ENCODE peak calls at places on chromosomes 3 and 15, in nine cellular contexts. G, R, D, I, F, B, M, C and E are unnamed samples.

GRCh38 chr3:184344579-184345350 is 7.4 kb downstream of the FAM131A start:
- DNase-seq in G (no peak), R (no peak), D (no peak), I (no peak), F (no peak), B (no peak), M (no peak), C (no peak), E (no peak)

GRCh38 chr3:195260286-195260905 is 10.6 kb downstream of the XXYLT1 start:
- DNase-seq in G (peak), R (no peak), D (no peak), I (peak), F (no peak), B (peak), M (no peak), C (no peak), E (no peak)

GRCh38 chr3:187017511-187018230 is 87.3 kb downstream of the ST6GAL1 start:
- DNase-seq in G (no peak), R (no peak), D (peak), I (no peak), F (no peak), B (no peak), M (no peak), C (no peak), E (no peak)

GRCh38 chr3:194869482-194870169 is 183.9 kb downstream of the FAM43A start:
- DNase-seq in G (no peak), R (peak), D (no peak), I (no peak), F (peak), B (no peak), M (no peak), C (no peak), E (no peak)

GRCh38 chr3:164832216-164832615 is 246.1 kb downstream of the SI start:
- DNase-seq in G (no peak), R (no peak), D (no peak), I (no peak), F (peak), B (no peak), M (no peak), C (no peak), E (no peak)

GRCh38 chr3:138043266-138044029 is 33.5 kb downstream of the CLDN18 start:
- DNase-seq in G (no peak), R (peak), D (no peak), I (no peak), F (no peak), B (no peak), M (no peak), C (no peak), E (no peak)

GRCh38 chr3:128681277-128681829 is 30.7 kb upstream of the RPN1 start:
- DNase-seq in G (no peak), R (no peak), D (no peak), I (no peak), F (no peak), B (no peak), M (no peak), C (no peak), E (no peak)

GRCh38 chr3:12957824-12958792 is 115.1 kb downstream of the IQSEC1 start:
- DNase-seq in G (no peak), R (no peak), D (no peak), I (no peak), F (no peak), B (no peak), M (no peak), C (no peak), E (no peak)

GRCh38 chr3:129383292-129383860 is 45.1 kb downstream of the EFCAB12 start:
- DNase-seq in G (peak), R (peak), D (no peak), I (peak), F (peak), B (peak), M (peak), C (peak), E (peak)

GRCh38 chr3:69143605-69144004 is 21.2 kb upstream of the LMOD3 start:
- DNase-seq in G (no peak), R (peak), D (no peak), I (no peak), F (peak), B (no peak), M (peak), C (no peak), E (no peak)

GRCh38 chr15:57327985-57328471 is 48.3 kb upstream of the CGNL1 start:
- DNase-seq in G (no peak), R (peak), D (no peak), I (no peak), F (no peak), B (no peak), M (no peak), C (no peak), E (peak)

GRCh38 chr3:37741644-37742043 is 120.0 kb upstream of the CTDSPL start:
- DNase-seq in G (peak), R (no peak), D (peak), I (no peak), F (peak), B (no peak), M (peak), C (no peak), E (peak)

GRCh38 chr15:52509500-52510244 is 19.0 kb downstream of the MYO5A start:
- DNase-seq in G (no peak), R (no peak), D (no peak), I (no peak), F (no peak), B (no peak), M (no peak), C (no peak), E (no peak)

GRCh38 chr15:40006646-40007045 is 32.3 kb downstream of the SRP14 start:
- DNase-seq in G (no peak), R (peak), D (no peak), I (no peak), F (no peak), B (no peak), M (no peak), C (no peak), E (no peak)

GRCh38 chr3:14832975-14833722 is 14.4 kb downstream of the FGD5 start:
- DNase-seq in G (no peak), R (no peak), D (peak), I (no peak), F (no peak), B (no peak), M (no peak), C (no peak), E (no peak)

GRCh38 chr3:57283366-57283765 is 9.1 kb downstream of the ASB14 start:
- DNase-seq in G (no peak), R (peak), D (no peak), I (no peak), F (no peak), B (no peak), M (no peak), C (no peak), E (no peak)

GRCh38 chr3:74348421-74348820 is 266.0 kb downstream of the CNTN3 start:
- DNase-seq in G (no peak), R (no peak), D (no peak), I (no peak), F (no peak), B (no peak), M (no peak), C (no peak), E (no peak)
- H3K27ac ChIP-seq in G (no peak), R (no peak), D (no peak), I (no peak), F (no peak), B (no peak), M (no peak), C (no peak), E (no peak)

GRCh38 chr3:149465351-149465883 is 9.1 kb upstream of the TM4SF4 start:
- DNase-seq in G (no peak), R (no peak), D (no peak), I (no peak), F (no peak), B (no peak), M (no peak), C (no peak), E (no peak)
- H3K27ac ChIP-seq in G (no peak), R (peak), D (peak), I (no peak), F (peak), B (no peak), M (no peak), C (no peak), E (peak)

GRCh38 chr15:68789041-68789920 is 31.4 kb downstream of the ANP32A start:
- DNase-seq in G (peak), R (no peak), D (peak), I (no peak), F (no peak), B (no peak), M (no peak), C (no peak), E (no peak)
- H3K27ac ChIP-seq in G (peak), R (no peak), D (no peak), I (no peak), F (peak), B (no peak), M (no peak), C (no peak), E (peak)

GRCh38 chr3:160973067-160973466 is 132.1 kb downstream of the B3GALNT1 start:
- DNase-seq in G (no peak), R (no peak), D (no peak), I (no peak), F (no peak), B (no peak), M (no peak), C (no peak), E (no peak)
- H3K27ac ChIP-seq in G (no peak), R (no peak), D (no peak), I (no peak), F (no peak), B (no peak), M (no peak), C (no peak), E (no peak)

GRCh38 chr3:10021856-10022775 is 4.1 kb upstream of the FANCD2 start:
- DNase-seq in G (no peak), R (no peak), D (no peak), I (no peak), F (no peak), B (no peak), M (no peak), C (no peak), E (no peak)

GRCh38 chr3:10025205-10026083 is 793 bp upstream of the FANCD2 start:
- DNase-seq in G (no peak), R (no peak), D (no peak), I (no peak), F (no peak), B (no peak), M (no peak), C (no peak), E (no peak)

GRCh38 chr3:10019326-10019725 is 6.9 kb upstream of the FANCD2 start:
- DNase-seq in G (no peak), R (no peak), D (no peak), I (no peak), F (no peak), B (no peak), M (no peak), C (no peak), E (no peak)

GRCh38 chr3:10026084-10026890 is at the start of gene FANCD2:
- DNase-seq in G (peak), R (peak), D (peak), I (peak), F (peak), B (peak), M (peak), C (peak), E (peak)

GRCh38 chr3:10023587-10024310 is 2.5 kb upstream of the FANCD2 start:
- DNase-seq in G (no peak), R (peak), D (no peak), I (no peak), F (no peak), B (no peak), M (no peak), C (no peak), E (no peak)
- H3K27ac ChIP-seq in G (peak), R (peak), D (no peak), I (no peak), F (peak), B (no peak), M (peak), C (no peak), E (no peak)